ENCODE peak calls at places on chromosomes 5 and 9, in six cellular contexts. W is coronary artery; T is A549; S is iPS DF 6.9; P is tibial artery; V is CD4-positive, alpha-beta memory T cell. U is an unnamed sample.

GRCh38 chr5:62093981-62094380 is 212.0 kb upstream of the KIF2A start:
- DNase-seq in W (no peak), T (peak), S (no peak), P (no peak), V (no peak), U (peak)

GRCh38 chr5:104189909-104190308 is 627.3 kb upstream of the NUDT12 start:
- DNase-seq in W (no peak), T (no peak), S (no peak), P (no peak), V (no peak), U (no peak)

GRCh38 chr5:167725741-167726140 is 565.7 kb upstream of the WWC1 start:
- DNase-seq in W (no peak), T (no peak), S (no peak), P (no peak), V (no peak), U (no peak)

GRCh38 chr5:153256-153655 is 38.0 kb upstream of the LRRC14B start:
- DNase-seq in W (peak), T (no peak), S (no peak), P (no peak), V (no peak), U (no peak)

GRCh38 chr9:11549311-11549794 is 936.6 kb upstream of the PTPRD start:
- DNase-seq in W (no peak), T (no peak), S (no peak), P (no peak), V (no peak), U (no peak)

GRCh38 chr5:100828071-100828689 is 74.9 kb downstream of the ST8SIA4 start:
- DNase-seq in W (no peak), T (no peak), S (no peak), P (no peak), V (no peak), U (no peak)

GRCh38 chr5:78467744-78468357 is 107.4 kb downstream of the SCAMP1 start:
- DNase-seq in W (no peak), T (peak), S (no peak), P (no peak), V (no peak), U (no peak)

GRCh38 chr5:159337291-159337974 is 7.1 kb upstream of the IL12B start:
- DNase-seq in W (no peak), T (peak), S (no peak), P (no peak), V (peak), U (no peak)

GRCh38 chr9:2013688-2014087 is 1.5 kb upstream of the SMARCA2 start:
- DNase-seq in W (no peak), T (no peak), S (no peak), P (no peak), V (no peak), U (no peak)

GRCh38 chr9:14907360-14907685 is 2.9 kb downstream of the FREM1 start:
- DNase-seq in W (no peak), T (no peak), S (no peak), P (no peak), V (no peak), U (no peak)

GRCh38 chr5:166340039-166340438 is 1951.4 kb upstream of the WWC1 start:
- DNase-seq in W (no peak), T (no peak), S (no peak), P (no peak), V (no peak), U (no peak)

GRCh38 chr5:1824109-1824821 is 23.1 kb downstream of the NDUFS6 start:
- DNase-seq in W (peak), T (no peak), S (no peak), P (no peak), V (no peak), U (no peak)

GRCh38 chr9:91033802-91034201 is 232.2 kb downstream of the SYK start:
- DNase-seq in W (peak), T (peak), S (no peak), P (no peak), V (peak), U (no peak)

GRCh38 chr5:177209610-177210009 is 76.0 kb downstream of the NSD1 start:
- DNase-seq in W (no peak), T (no peak), S (no peak), P (no peak), V (no peak), U (no peak)

GRCh38 chr5:73615085-73615484 is 10.9 kb upstream of the ARHGEF28 start:
- DNase-seq in W (no peak), T (peak), S (no peak), P (no peak), V (no peak), U (no peak)

GRCh38 chr9:81405199-81405598 is 284.1 kb downstream of the TLE1 start:
- DNase-seq in W (no peak), T (no peak), S (no peak), P (no peak), V (no peak), U (no peak)

GRCh38 chr5:59348189-59348588 is 545.3 kb downstream of the PDE4D start:
- DNase-seq in W (no peak), T (peak), S (no peak), P (no peak), V (no peak), U (no peak)

GRCh38 chr9:86772289-86772982 is 174.9 kb downstream of the GAS1 start:
- DNase-seq in W (no peak), T (no peak), S (no peak), P (no peak), V (no peak), U (no peak)

GRCh38 chr5:115699967-115700366 is 74.1 kb upstream of the TMED7 start:
- DNase-seq in W (no peak), T (no peak), S (no peak), P (no peak), V (no peak), U (no peak)
- H3K27ac ChIP-seq in W (no peak), T (no peak), S (no peak), P (no peak), V (no peak), U (no peak)

GRCh38 chr9:16100596-16101091 is 547.8 kb downstream of the CCDC171 start:
- DNase-seq in W (no peak), T (no peak), S (no peak), P (peak), V (no peak), U (no peak)

GRCh38 chr9:16106211-16106610 is 553.4 kb downstream of the CCDC171 start:
- DNase-seq in W (no peak), T (no peak), S (no peak), P (no peak), V (no peak), U (no peak)

GRCh38 chr9:16103613-16104012 is 550.8 kb downstream of the CCDC171 start:
- DNase-seq in W (no peak), T (no peak), S (no peak), P (peak), V (no peak), U (no peak)

GRCh38 chr9:16102154-16102553 is 549.3 kb downstream of the CCDC171 start:
- DNase-seq in W (no peak), T (no peak), S (no peak), P (no peak), V (no peak), U (no peak)

GRCh38 chr9:16105576-16105975 is 552.7 kb downstream of the CCDC171 start:
- DNase-seq in W (no peak), T (no peak), S (no peak), P (no peak), V (no peak), U (no peak)
- H3K27ac ChIP-seq in W (no peak), T (no peak), S (no peak), P (peak), V (no peak), U (no peak)

GRCh38 chr5:155023320-155023719 is 9.8 kb downstream of the KIF4B start:
- DNase-seq in W (no peak), T (no peak), S (no peak), P (no peak), V (no peak), U (no peak)

GRCh38 chr5:155025890-155026289 is 12.3 kb downstream of the KIF4B start:
- DNase-seq in W (no peak), T (no peak), S (no peak), P (no peak), V (no peak), U (no peak)

GRCh38 chr5:155024015-155024414 is 10.5 kb downstream of the KIF4B start:
- DNase-seq in W (no peak), T (peak), S (no peak), P (no peak), V (no peak), U (no peak)

GRCh38 chr5:155019601-155020226 is 6.2 kb downstream of the KIF4B start:
- DNase-seq in W (no peak), T (no peak), S (no peak), P (no peak), V (no peak), U (no peak)

DNA sequence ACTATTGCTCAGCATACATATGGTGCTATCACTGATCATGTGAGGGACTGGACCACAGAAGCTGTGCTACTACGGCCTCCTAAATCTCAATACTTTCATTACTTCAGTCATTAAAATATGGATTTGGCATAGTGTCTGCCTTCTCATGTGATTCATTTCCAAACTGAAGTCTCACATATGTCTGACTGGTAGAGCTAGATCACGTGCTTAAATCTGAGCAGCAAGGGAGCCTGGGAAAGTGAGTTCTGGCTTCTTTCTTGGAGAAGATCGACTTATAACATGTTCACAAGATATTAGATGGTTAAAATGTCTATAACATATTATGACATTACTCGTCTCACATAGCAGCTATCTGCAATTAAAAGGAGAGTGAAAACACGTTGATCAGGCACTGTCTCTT is 8.3 kb downstream of the KIF4B start:
- DNase-seq in W (no peak), T (no peak), S (no peak), P (no peak), V (no peak), U (no peak)
- H3K27ac ChIP-seq in W (no peak), T (no peak), S (no peak), P (no peak), V (no peak), U (no peak)

GRCh38 chr9:72294952-72295351 is 70.1 kb downstream of the ZFAND5 start:
- DNase-seq in W (no peak), T (peak), S (no peak), P (no peak), V (no peak), U (no peak)

GRCh38 chr9:72299017-72299603 is 65.9 kb downstream of the ZFAND5 start:
- DNase-seq in W (no peak), T (no peak), S (no peak), P (no peak), V (no peak), U (no peak)

GRCh38 chr9:72300884-72301283 is 64.1 kb downstream of the ZFAND5 start:
- DNase-seq in W (no peak), T (no peak), S (no peak), P (no peak), V (no peak), U (no peak)

GRCh38 chr9:72292874-72293607 is 72.0 kb downstream of the ZFAND5 start:
- DNase-seq in W (no peak), T (peak), S (no peak), P (no peak), V (no peak), U (no peak)

GRCh38 chr9:72297516-72297915 is 67.5 kb downstream of the ZFAND5 start:
- DNase-seq in W (no peak), T (no peak), S (no peak), P (no peak), V (no peak), U (no peak)
- H3K27ac ChIP-seq in W (no peak), T (peak), S (no peak), P (no peak), V (no peak), U (no peak)

DNA sequence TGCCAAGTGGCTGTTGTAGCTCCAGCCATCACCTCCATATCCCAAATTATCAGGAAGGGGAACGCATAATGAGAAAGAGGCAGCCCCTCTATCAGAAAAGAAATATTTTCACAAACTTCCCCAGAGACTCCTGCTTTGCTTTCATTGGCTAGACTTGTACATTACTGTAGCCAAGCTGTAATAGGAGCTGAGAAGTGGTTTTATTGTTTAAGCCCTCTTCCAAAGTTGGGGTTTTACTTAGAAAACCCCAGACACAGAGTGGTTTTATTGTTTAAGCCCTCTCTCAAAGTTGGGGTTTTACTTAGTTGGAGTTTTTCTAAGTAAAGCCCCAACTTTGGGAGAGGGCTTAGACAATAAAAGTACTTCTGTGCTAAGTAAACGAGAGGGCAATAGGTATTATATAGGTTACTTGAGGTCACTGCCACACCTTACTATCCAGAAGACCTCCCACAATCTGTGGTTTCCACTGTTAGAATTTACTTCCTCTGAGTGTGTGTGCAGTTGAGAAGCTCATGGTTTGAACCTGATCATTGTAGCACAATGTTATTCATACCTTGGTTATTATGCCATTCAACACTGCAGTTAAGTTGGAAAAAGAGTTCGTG is 215.7 kb upstream of the OTULINL start:
- DNase-seq in W (no peak), T (no peak), S (no peak), P (no peak), V (peak), U (no peak)
- H3K27ac ChIP-seq in W (no peak), T (no peak), S (no peak), P (no peak), V (no peak), U (no peak)

GRCh38 chr5:113162208-113162607 is 185.6 kb downstream of the DCP2 start:
- DNase-seq in W (no peak), T (no peak), S (no peak), P (no peak), V (no peak), U (no peak)
- H3K27ac ChIP-seq in W (no peak), T (no peak), S (no peak), P (no peak), V (no peak), U (no peak)

GRCh38 chr5:42984307-42984706 is 55.8 kb downstream of the ANXA2R start:
- DNase-seq in W (no peak), T (peak), S (no peak), P (no peak), V (no peak), U (no peak)
- H3K27ac ChIP-seq in W (no peak), T (peak), S (no peak), P (no peak), V (no peak), U (no peak)